ENCODE peak calls at places on chromosomes 6 and 20, in seven cellular contexts. V is NCI-H1048; W is H54; H is stimulated activated CD4-positive, alpha-beta T cell treated with anti-CD3 and anti-CD28 coated beads, Interleukin-15, amount 100 ng/mL, for 48 hours; F is A549; Z is GM12865; C is cardiac septum. L is an unnamed sample.
A peak's percentile ranks its signal among the peaks of the same experiment; 100 is the strongest.

GRCh38 chr20:61922936-61923335 is 142.7 kb downstream of the TAF4 start:
- DNase-seq in V (no peak), W (no peak), H (no peak), F (no peak), Z (no peak), C (no peak), L (no peak)

GRCh38 chr6:114523508-114523907 is 180.7 kb upstream of the HS3ST5 start:
- DNase-seq in V (no peak), W (no peak), H (no peak), F (no peak), Z (no peak), C (no peak), L (no peak)

GRCh38 chr20:45883100-45883469 is 2.1 kb downstream of the ZSWIM1 start:
- DNase-seq in V (no peak), W (no peak), H (no peak), F (no peak), Z (no peak), C (no peak), L (no peak)

GRCh38 chr6:68211242-68211795 is 423.8 kb upstream of the ADGRB3 start:
- DNase-seq in V (no peak), W (no peak), H (no peak), F (no peak), Z (no peak), C (no peak), L (no peak)

GRCh38 chr6:34249469-34250370 is 914 bp upstream of the SMIM29 start:
- DNase-seq in V (no peak), W (no peak), H (no peak), F (no peak), Z (no peak), C (no peak), L (peak; percentile 58)

GRCh38 chr6:5865492-5866031 is 141.2 kb downstream of the NRN1 start:
- DNase-seq in V (no peak), W (no peak), H (no peak), F (no peak), Z (no peak), C (no peak), L (peak; percentile 60)

GRCh38 chr6:1424306-1424927 is 35.0 kb downstream of the FOXF2 start:
- DNase-seq in V (no peak), W (peak; percentile 53), H (peak; percentile 12), F (peak; percentile 63), Z (peak; percentile 32), C (peak; percentile 44), L (no peak)

GRCh38 chr6:160586374-160586773 is 77.7 kb downstream of the LPA start:
- DNase-seq in V (no peak), W (no peak), H (no peak), F (no peak), Z (no peak), C (no peak), L (no peak)

GRCh38 chr6:111033628-111034289 is 51.9 kb downstream of the RPF2 start:
- DNase-seq in V (no peak), W (no peak), H (no peak), F (no peak), Z (no peak), C (no peak), L (no peak)

GRCh38 chr6:95867205-95867604 is 148.6 kb upstream of the FUT9 start:
- DNase-seq in V (no peak), W (no peak), H (no peak), F (no peak), Z (no peak), C (no peak), L (no peak)

GRCh38 chr20:23820493-23820892 is 6.0 kb downstream of the CST2 start:
- DNase-seq in V (no peak), W (no peak), H (no peak), F (no peak), Z (no peak), C (no peak), L (no peak)

GRCh38 chr6:3117912-3118352 is 579 bp upstream of the BPHL start:
- DNase-seq in V (no peak), W (no peak), H (no peak), F (no peak), Z (no peak), C (no peak), L (no peak)

GRCh38 chr6:45478235-45478634 is 100.5 kb upstream of the SUPT3H start:
- DNase-seq in V (no peak), W (peak; percentile 42), H (no peak), F (no peak), Z (no peak), C (no peak), L (no peak)

GRCh38 chr6:10413850-10414765 is 766 bp downstream of the TFAP2A start:
- DNase-seq in V (no peak), W (no peak), H (no peak), F (peak; percentile 62), Z (no peak), C (no peak), L (no peak)

GRCh38 chr6:145539831-145540230 is 195.5 kb downstream of the EPM2A start:
- DNase-seq in V (no peak), W (no peak), H (no peak), F (no peak), Z (no peak), C (no peak), L (no peak)

GRCh38 chr6:48243071-48243470 is 132.1 kb upstream of the PTCHD4 start:
- DNase-seq in V (no peak), W (no peak), H (no peak), F (no peak), Z (no peak), C (no peak), L (no peak)

GRCh38 chr20:17834804-17835203 is 133.8 kb downstream of the SNX5 start:
- DNase-seq in V (no peak), W (no peak), H (no peak), F (no peak), Z (no peak), C (no peak), L (no peak)

GRCh38 chr6:125812394-125813231 is 21.9 kb downstream of the NCOA7 start:
- DNase-seq in V (no peak), W (peak; percentile 13), H (no peak), F (peak; percentile 33), Z (no peak), C (no peak), L (no peak)

GRCh38 chr6:159692303-159693127 is 526 bp downstream of the SOD2 start:
- DNase-seq in V (peak; percentile 5), W (no peak), H (peak; percentile 38), F (no peak), Z (peak; percentile 74), C (peak; percentile 83), L (no peak)

GRCh38 chr6:160765412-160765811 is 63.4 kb downstream of the PLG start:
- DNase-seq in V (no peak), W (no peak), H (no peak), F (no peak), Z (no peak), C (no peak), L (no peak)

GRCh38 chr20:58870293-58871014 is 17.9 kb downstream of the GNAS start:
- DNase-seq in V (no peak), W (no peak), H (no peak), F (peak; percentile 78), Z (peak; percentile 49), C (peak; percentile 87), L (no peak)

GRCh38 chr20:52083627-52084232 is 107.8 kb downstream of the ZFP64 start:
- DNase-seq in V (no peak), W (peak; percentile 44), H (peak; percentile 25), F (peak; percentile 63), Z (peak; percentile 33), C (no peak), L (peak; percentile 31)

GRCh38 chr6:36268478-36269248 is 1.2 kb upstream of the PNPLA1 start:
- DNase-seq in V (no peak), W (no peak), H (no peak), F (no peak), Z (no peak), C (no peak), L (no peak)

GRCh38 chr6:72968704-72969103 is 256.6 kb downstream of the KHDC1L start:
- DNase-seq in V (no peak), W (peak; percentile 24), H (no peak), F (no peak), Z (no peak), C (no peak), L (no peak)

GRCh38 chr20:54267510-54268003 is 59.7 kb downstream of the PFDN4 start:
- DNase-seq in V (no peak), W (no peak), H (no peak), F (no peak), Z (no peak), C (no peak), L (no peak)

GRCh38 chr6:139364302-139364981 is 10.0 kb downstream of the CITED2 start:
- DNase-seq in V (no peak), W (no peak), H (no peak), F (peak; percentile 23), Z (peak; percentile 66), C (no peak), L (peak; percentile 24)

GRCh38 chr20:57713505-57713903 is 3.7 kb upstream of the PMEPA1 start:
- DNase-seq in V (no peak), W (no peak), H (no peak), F (no peak), Z (no peak), C (no peak), L (no peak)

GRCh38 chr6:44967481-44967880 is 360.6 kb upstream of the RUNX2 start:
- DNase-seq in V (no peak), W (no peak), H (no peak), F (no peak), Z (no peak), C (no peak), L (no peak)

GRCh38 chr20:37261714-37262113 is at the start of gene GHRH:
- DNase-seq in V (no peak), W (no peak), H (no peak), F (no peak), Z (no peak), C (no peak), L (no peak)

GRCh38 chr20:24537210-24537609 is 67.8 kb downstream of the SYNDIG1 start:
- DNase-seq in V (no peak), W (no peak), H (no peak), F (no peak), Z (no peak), C (no peak), L (no peak)

GRCh38 chr6:22636450-22636849 is 67.1 kb downstream of the HDGFL1 start:
- DNase-seq in V (no peak), W (no peak), H (no peak), F (no peak), Z (no peak), C (no peak), L (no peak)

GRCh38 chr6:110708295-110708965 is 106.8 kb downstream of the CDK19 start:
- DNase-seq in V (no peak), W (no peak), H (no peak), F (no peak), Z (no peak), C (no peak), L (no peak)

L was measured in GDM1.